ENCODE peak calls at places on chromosomes 4 and X, in four cellular contexts. V is left lung, J is Calu3, F is astrocyte of the spinal cord. X is an unnamed sample.

GRCh38 chr4:125388653-125389052 is 73.9 kb downstream of the FAT4 start:
- DNase-seq in F (peak), J (no peak), V (no peak), X (no peak)

GRCh38 chr4:98996056-98996941 is 778 bp downstream of the METAP1 start:
- DNase-seq in J (peak), F (peak), V (no peak), X (no peak)

GRCh38 chrX:1443496-1444075 is 9.1 kb downstream of the ASMTL start:
- DNase-seq in J (no peak), V (no peak), F (no peak), X (no peak)

GRCh38 chr4:70721747-70722146 is at the start of gene RUFY3:
- DNase-seq in F (peak), V (no peak), J (no peak), X (no peak)

GRCh38 chr4:168744021-168744420 is 247.2 kb downstream of the PALLD start:
- DNase-seq in V (no peak), J (no peak), F (peak), X (no peak)

GRCh38 chr4:61202638-61203495 is 2.7 kb downstream of the ADGRL3 start:
- DNase-seq in V (no peak), J (peak), F (peak), X (peak)

GRCh38 chr4:101697266-101697665 is 93.3 kb upstream of the BANK1 start:
- DNase-seq in J (no peak), F (no peak), V (no peak), X (no peak)

GRCh38 chr4:73872331-73873108 is 3.3 kb downstream of the CXCL1 start:
- DNase-seq in V (no peak), J (no peak), F (peak), X (no peak)

GRCh38 chr4:61628727-61629126 is 428.6 kb downstream of the ADGRL3 start:
- DNase-seq in V (no peak), J (no peak), F (no peak), X (no peak)

GRCh38 chr4:61828960-61829359 is 628.8 kb downstream of the ADGRL3 start:
- DNase-seq in F (no peak), J (no peak), V (no peak), X (no peak)

GRCh38 chr4:121358473-121358872 is 22.3 kb downstream of the QRFPR start:
- DNase-seq in F (peak), V (no peak), J (no peak), X (no peak)

GRCh38 chr4:25861422-25861926 is 1.3 kb downstream of the SEL1L3 start:
- DNase-seq in J (no peak), V (no peak), F (peak), X (no peak)

GRCh38 chrX:13212191-13212651 is 107.6 kb downstream of the ATXN3L start:
- DNase-seq in J (no peak), V (no peak), F (no peak), X (no peak)

GRCh38 chr4:156906325-156906724 is 65.3 kb downstream of the PDGFC start:
- DNase-seq in J (no peak), V (no peak), F (no peak), X (no peak)

GRCh38 chr4:156896536-156896935 is 75.1 kb downstream of the PDGFC start:
- DNase-seq in V (no peak), F (no peak), J (no peak), X (no peak)

GRCh38 chr4:156898373-156899117 is 73.1 kb downstream of the PDGFC start:
- DNase-seq in J (no peak), F (no peak), V (no peak), X (no peak)

DNA sequence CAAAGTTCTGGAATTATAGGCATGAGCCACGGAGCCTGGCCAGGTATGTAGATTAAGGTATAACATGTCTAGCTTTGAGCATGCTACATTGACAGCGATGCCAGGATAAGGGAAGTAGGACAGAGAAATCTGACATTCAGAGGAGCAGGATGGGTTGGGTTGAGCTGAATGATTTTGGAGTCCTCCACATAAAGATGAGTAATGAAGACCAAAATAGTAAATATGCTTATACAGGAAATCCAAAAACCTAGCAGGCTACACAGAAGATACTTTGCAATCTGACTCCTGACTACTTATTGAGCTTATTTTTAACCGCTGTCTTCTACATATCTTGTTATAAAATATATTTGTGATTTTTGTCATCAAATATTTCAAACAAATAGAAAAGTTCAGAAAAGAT is 69.7 kb downstream of the PDGFC start:
- DNase-seq in V (no peak), J (no peak), F (peak), X (no peak)
- TF ChIP-seq CTCF in V (no peak), J (no peak), F (no peak), X (no peak)

DNA sequence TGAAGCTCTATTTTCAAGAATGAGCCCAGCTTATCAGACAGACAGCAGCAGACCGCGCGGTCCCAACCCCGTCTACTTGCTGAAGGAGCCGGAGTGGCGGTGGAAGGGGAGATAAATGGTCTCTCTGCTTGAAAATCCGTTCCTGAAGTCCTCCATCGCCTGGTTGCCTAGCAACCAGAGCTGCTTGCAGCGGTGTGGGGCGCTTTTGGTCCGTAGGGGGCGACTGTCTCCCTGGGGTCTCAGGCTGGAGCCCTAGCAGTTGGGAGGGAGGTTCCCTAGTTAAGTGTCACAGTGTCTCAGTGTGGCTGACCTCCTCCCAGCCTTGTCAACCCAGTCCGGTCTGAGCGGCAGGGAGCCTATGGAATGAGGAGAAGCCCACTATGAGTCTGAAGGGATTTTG is 8.3 kb upstream of the DLG3 start:
- DNase-seq in V (no peak), J (no peak), F (no peak), X (no peak)
- TF ChIP-seq CTCF in V (no peak), J (no peak), F (peak), X (no peak)

DNA sequence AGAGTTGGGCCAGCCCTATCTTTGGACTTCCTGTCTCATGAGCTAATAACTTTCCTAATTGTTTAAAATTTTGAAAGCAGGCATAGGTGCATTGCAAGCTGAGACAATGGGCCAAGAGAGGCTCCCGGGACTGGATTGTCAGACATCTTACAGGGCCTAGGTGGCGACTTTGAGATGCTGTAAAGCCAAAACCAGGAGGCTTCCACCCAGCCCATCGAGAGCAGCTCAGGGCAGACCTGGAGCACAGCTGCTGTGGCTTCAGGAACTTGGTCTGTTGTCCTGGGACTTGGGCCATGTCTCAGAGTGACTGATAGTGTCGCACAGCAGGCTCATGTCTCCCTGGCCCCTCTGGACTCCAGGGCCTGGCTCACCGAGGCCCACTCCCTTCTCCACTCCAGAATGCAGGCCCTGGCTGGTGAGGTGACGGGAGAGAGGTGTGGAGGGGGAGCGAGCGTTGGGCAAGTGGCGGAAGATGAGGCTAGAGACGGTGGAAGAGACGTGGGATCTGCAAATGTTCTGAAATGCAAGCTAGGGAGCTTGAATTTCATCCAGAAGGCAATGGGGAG is 24.1 kb upstream of the MTM1 start:
- DNase-seq in J (peak), F (no peak), V (no peak), X (no peak)
- TF ChIP-seq CTCF in J (no peak), F (peak), V (no peak), X (no peak)

DNA sequence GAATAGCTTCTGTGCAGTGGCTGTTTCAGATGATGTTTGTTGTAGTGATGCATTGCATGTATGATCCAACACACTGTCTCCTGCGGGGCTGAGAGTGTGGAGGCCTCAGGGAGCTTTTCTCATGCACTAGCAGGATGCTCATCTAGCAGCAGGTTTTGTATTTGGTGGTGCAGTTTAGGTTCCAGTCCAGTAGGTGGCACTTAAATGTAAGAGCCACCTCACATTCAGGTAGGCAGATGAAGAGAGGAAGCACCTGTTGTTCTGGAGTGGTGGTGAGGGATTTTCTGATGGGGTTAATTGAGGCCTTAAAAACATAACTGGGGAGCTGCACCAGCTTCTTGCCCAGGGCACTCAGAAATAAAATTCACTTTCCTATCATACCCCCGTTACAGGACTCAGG is 300.9 kb downstream of the SPIN4 start:
- DNase-seq in J (no peak), F (no peak), V (no peak), X (no peak)
- TF ChIP-seq CTCF in J (no peak), F (no peak), V (no peak), X (peak)

DNA sequence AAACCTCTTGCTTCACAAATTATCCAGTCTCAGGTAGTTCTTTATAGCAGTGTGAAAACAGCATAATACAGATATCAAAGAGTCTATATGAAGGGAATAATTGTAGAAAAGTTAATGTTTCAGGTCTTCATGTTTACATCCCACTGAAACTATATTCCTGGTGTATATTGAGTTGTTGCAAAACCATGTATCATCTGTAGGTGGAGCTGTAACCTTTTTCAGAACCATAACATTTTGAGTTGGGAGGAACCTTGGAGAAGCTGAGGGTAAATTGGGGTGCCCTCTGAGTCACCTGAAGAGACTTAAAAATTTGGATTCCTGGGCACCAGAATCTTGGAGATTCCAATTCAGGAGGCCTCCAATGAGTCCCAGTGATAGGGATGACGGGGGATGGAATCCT is 51.9 kb upstream of the TAPT1 start:
- DNase-seq in V (no peak), J (no peak), F (no peak), X (no peak)
- TF ChIP-seq CTCF in V (no peak), J (no peak), F (peak), X (peak)

GRCh38 chr4:76751612-76752343 is 146.2 kb downstream of the SOWAHB start:
- DNase-seq in F (no peak), J (no peak), V (no peak), X (no peak)

GRCh38 chr4:76747613-76748012 is 150.3 kb downstream of the SOWAHB start:
- DNase-seq in J (no peak), F (no peak), V (no peak), X (no peak)

GRCh38 chr4:76750716-76751115 is 147.2 kb downstream of the SOWAHB start:
- DNase-seq in J (no peak), V (no peak), F (no peak), X (no peak)

GRCh38 chr4:76748649-76749048 is 149.3 kb downstream of the SOWAHB start:
- DNase-seq in J (peak), V (no peak), F (peak), X (no peak)

GRCh38 chr4:76749361-76749760 is 148.6 kb downstream of the SOWAHB start:
- DNase-seq in J (no peak), V (no peak), F (no peak), X (no peak)
- TF ChIP-seq CTCF in J (no peak), V (no peak), F (no peak), X (no peak)

GRCh38 chr4:141610365-141610764 is 26.0 kb upstream of the IL15 start:
- DNase-seq in J (no peak), V (no peak), F (no peak), X (no peak)

GRCh38 chr4:141605425-141605856 is 30.9 kb upstream of the IL15 start:
- DNase-seq in F (no peak), V (peak), J (no peak), X (no peak)

GRCh38 chr4:141614878-141615586 is 21.4 kb upstream of the IL15 start:
- DNase-seq in V (peak), F (no peak), J (no peak), X (no peak)

GRCh38 chr4:141609243-141609642 is 27.1 kb upstream of the IL15 start:
- DNase-seq in V (no peak), F (no peak), J (peak), X (no peak)
- TF ChIP-seq CTCF in V (no peak), F (no peak), J (no peak), X (no peak)

DNA sequence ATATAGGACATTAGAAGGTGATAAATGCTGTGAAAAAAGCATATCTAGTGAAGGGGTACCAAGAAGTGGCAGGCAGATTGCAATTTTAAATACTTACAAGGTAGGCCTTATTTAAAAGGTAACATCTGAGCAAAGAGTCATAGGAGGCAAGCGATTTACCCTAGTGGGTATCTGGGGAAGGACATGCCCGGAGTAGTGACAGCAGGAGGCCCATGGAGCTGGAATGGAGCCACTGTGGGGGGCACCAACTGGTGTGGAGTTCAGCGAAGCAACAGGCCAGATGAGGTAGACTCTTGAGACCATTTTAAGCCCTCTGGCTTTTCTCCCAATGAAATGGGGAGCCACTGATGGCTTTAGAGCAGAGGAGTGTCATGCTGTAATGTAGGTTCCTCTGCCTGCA is 37.3 kb downstream of the SEC24D start:
- DNase-seq in J (no peak), F (no peak), V (no peak), X (no peak)
- TF ChIP-seq CTCF in J (no peak), F (peak), V (no peak), X (no peak)

GRCh38 chrX:34918856-34919255 is 23.7 kb upstream of the FAM47B start:
- DNase-seq in F (peak), V (no peak), J (peak), X (no peak)
- TF ChIP-seq CTCF in F (peak), V (no peak), J (peak), X (peak)

DNA sequence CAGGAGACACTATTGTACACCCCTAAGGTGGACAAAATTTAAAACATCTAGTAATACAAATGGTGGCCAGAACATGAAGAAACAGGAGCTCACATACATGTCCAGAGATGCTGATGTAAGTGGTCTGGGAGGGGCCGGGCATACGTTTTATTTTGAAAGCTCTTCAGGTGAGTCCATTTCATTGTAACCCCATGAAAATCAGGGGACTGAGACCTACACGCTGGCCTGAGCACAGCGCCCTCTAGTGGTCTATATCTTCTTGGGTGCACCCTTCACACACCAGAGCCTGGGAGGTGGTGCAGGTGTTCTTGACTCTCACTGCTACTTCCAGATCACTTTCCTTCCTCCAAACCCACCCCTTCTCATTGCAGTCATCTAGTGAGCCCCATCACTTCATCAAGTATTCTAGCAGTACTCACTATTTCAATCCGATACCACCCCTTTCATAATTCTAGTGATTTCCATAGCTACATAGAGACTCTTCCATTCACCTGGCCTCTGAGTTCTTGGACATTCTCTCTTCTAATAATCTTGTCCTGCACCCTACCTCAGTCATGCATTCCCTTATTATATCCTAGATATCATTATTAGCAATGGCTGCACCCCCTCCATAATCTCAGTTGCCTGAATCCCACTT is 4.3 kb upstream of the TLR6 start:
- DNase-seq in F (no peak), J (peak), V (no peak), X (no peak)
- TF ChIP-seq CTCF in F (peak), J (peak), V (peak), X (peak)